ENCODE peak calls at places on chromosomes 4 and X, in five cellular contexts. Z, L, E, C and F are unnamed samples.

GRCh38 chr4:48375651-48376291 is 34.4 kb downstream of the SLAIN2 start:
- DNase-seq in Z (no peak), L (peak), E (no peak), C (no peak), F (no peak)

GRCh38 chr4:187141101-187141500 is 417.4 kb upstream of the FAT1 start:
- DNase-seq in Z (no peak), L (peak), E (no peak), C (no peak), F (no peak)

GRCh38 chr4:8351931-8352367 is 82.4 kb downstream of the HTRA3 start:
- DNase-seq in Z (no peak), L (no peak), E (no peak), C (no peak), F (no peak)

GRCh38 chr4:3408793-3409330 is 32.9 kb upstream of the HGFAC start:
- DNase-seq in Z (no peak), L (no peak), E (no peak), C (peak), F (no peak)

GRCh38 chr4:38154251-38154650 is 194.1 kb downstream of the PTTG2 start:
- DNase-seq in Z (no peak), L (no peak), E (no peak), C (no peak), F (no peak)

GRCh38 chrX:88325634-88326033 is 421.4 kb upstream of the CPXCR1 start:
- DNase-seq in Z (no peak), L (no peak), E (no peak), C (no peak), F (no peak)

GRCh38 chr4:123110685-123111084 is 188.3 kb upstream of the NUDT6 start:
- DNase-seq in Z (no peak), L (no peak), E (no peak), C (no peak), F (no peak)

GRCh38 chrX:135185795-135186443 is 14.7 kb upstream of the CT55 start:
- DNase-seq in Z (peak), L (peak), E (peak), C (peak), F (peak)

GRCh38 chrX:49233887-49234555 is 881 bp upstream of the CACNA1F start:
- DNase-seq in Z (no peak), L (no peak), E (no peak), C (peak), F (no peak)

GRCh38 chrX:141405486-141405877 is 163.2 kb upstream of the SPANXC start:
- DNase-seq in Z (no peak), L (no peak), E (no peak), C (no peak), F (no peak)

GRCh38 chr4:85842540-85842939 is 367.6 kb downstream of the ARHGAP24 start:
- DNase-seq in Z (no peak), L (peak), E (no peak), C (no peak), F (no peak)

GRCh38 chr4:788006-788635 is 37.8 kb downstream of the CPLX1 start:
- DNase-seq in Z (no peak), L (no peak), E (no peak), C (no peak), F (no peak)

GRCh38 chr4:107261241-107261874 is 225.2 kb upstream of the DKK2 start:
- DNase-seq in Z (no peak), L (peak), E (no peak), C (no peak), F (no peak)

GRCh38 chrX:154981116-154981411 is 41.5 kb downstream of the F8 start:
- DNase-seq in Z (no peak), L (no peak), E (no peak), C (no peak), F (no peak)

GRCh38 chrX:37844622-37845021 is 2.7 kb downstream of the DYNLT3 start:
- DNase-seq in Z (no peak), L (no peak), E (no peak), C (no peak), F (no peak)

GRCh38 chr4:90030953-90031352 is 96.2 kb upstream of the CCSER1 start:
- DNase-seq in Z (no peak), L (no peak), E (no peak), C (no peak), F (no peak)

GRCh38 chrX:2351321-2351720 is 149.5 kb downstream of the DHRSX start:
- DNase-seq in Z (no peak), L (peak), E (no peak), C (no peak), F (no peak)

GRCh38 chr4:152316969-152317368 is 218.9 kb downstream of the FBXW7 start:
- DNase-seq in Z (no peak), L (peak), E (no peak), C (no peak), F (no peak)

GRCh38 chr4:108370291-108370690 is 201.6 kb upstream of the LEF1 start:
- DNase-seq in Z (no peak), L (no peak), E (no peak), C (no peak), F (peak)

GRCh38 chr4:83285022-83285387 is 407 bp upstream of the COQ2 start:
- DNase-seq in Z (no peak), L (peak), E (peak), C (no peak), F (peak)

GRCh38 chrX:53080628-53081580 is 1.3 kb upstream of the TSPYL2 start:
- DNase-seq in Z (no peak), L (peak), E (no peak), C (no peak), F (no peak)

GRCh38 chr4:7694256-7694775 is 245.3 kb downstream of the AFAP1 start:
- DNase-seq in Z (no peak), L (no peak), E (no peak), C (no peak), F (no peak)

GRCh38 chr4:159705334-159705733 is 602.5 kb downstream of the RAPGEF2 start:
- DNase-seq in Z (no peak), L (no peak), E (no peak), C (no peak), F (no peak)